ENCODE peak calls at places on chromosomes 2 and 18, in eight cellular contexts. U is mesenchymal stem cell, H is kidney epithelial cell, Y is HCT116, J is mesendoderm, G is ovary, T is colonic mucosa, Q is neuronal stem cell. P is an unnamed sample. For H3K36me3, the result is how much of the 10 kb centered on the place peaks cover.

GRCh38 chr2:136128905-136129304 is 11.0 kb upstream of the CXCR4 start:
- DNase-seq in G (no peak), Y (no peak), Q (no peak), J (peak), T (no peak), U (no peak), H (no peak), P (no peak)

GRCh38 chr2:170465241-170465640 is 249.9 kb upstream of the SP5 start:
- DNase-seq in J (no peak), Q (no peak), U (peak), G (no peak), T (peak), Y (no peak), H (no peak), P (no peak)

GRCh38 chr2:105102963-105103421 is 65.1 kb downstream of the MRPS9 start:
- DNase-seq in Q (peak), U (peak), H (peak), Y (peak), T (no peak), G (no peak), J (peak), P (no peak)

GRCh38 chr2:239230318-239231052 is 170.3 kb downstream of the HDAC4 start:
- DNase-seq in T (no peak), J (no peak), G (no peak), H (no peak), U (no peak), Q (no peak), Y (no peak), P (no peak)

GRCh38 chr18:45957100-45957499 is 10.0 kb downstream of the EPG5 start:
- DNase-seq in G (no peak), T (no peak), Q (no peak), U (no peak), J (no peak), H (no peak), Y (no peak), P (no peak)

GRCh38 chr2:30472326-30472725 is 25.3 kb downstream of the LCLAT1 start:
- DNase-seq in Q (no peak), U (peak), G (no peak), T (no peak), J (no peak), Y (no peak), H (no peak), P (no peak)

GRCh38 chr2:151051584-151052220 is 210.0 kb downstream of the RBM43 start:
- DNase-seq in J (peak), Q (peak), U (peak), Y (peak), T (peak), H (no peak), G (no peak), P (no peak)

GRCh38 chr18:25340762-25341161 is 11.2 kb downstream of the ZNF521 start:
- DNase-seq in Q (no peak), J (no peak), G (no peak), T (no peak), H (no peak), Y (no peak), U (no peak), P (no peak)

GRCh38 chr18:3014501-3015202 is 1.7 kb upstream of the LPIN2 start:
- DNase-seq in Y (no peak), G (no peak), H (no peak), J (no peak), U (peak), Q (no peak), T (no peak), P (no peak)
- H3K4me3 ChIP-seq in Y (peak), G (no peak), H (no peak), J (no peak), U (no peak), Q (no peak), T (no peak), P (peak)

GRCh38 chr18:10336749-10337148 is 117.7 kb upstream of the APCDD1 start:
- DNase-seq in H (no peak), Q (no peak), Y (no peak), J (no peak), T (no peak), G (no peak), U (no peak), P (no peak)

GRCh38 chr18:10330428-10330827 is 124.0 kb upstream of the APCDD1 start:
- DNase-seq in T (no peak), H (no peak), J (peak), G (no peak), U (no peak), Q (no peak), Y (no peak), P (no peak)

GRCh38 chr18:10329116-10329515 is 125.3 kb upstream of the APCDD1 start:
- DNase-seq in J (no peak), G (no peak), U (peak), Q (no peak), H (no peak), T (no peak), Y (no peak), P (no peak)

DNA sequence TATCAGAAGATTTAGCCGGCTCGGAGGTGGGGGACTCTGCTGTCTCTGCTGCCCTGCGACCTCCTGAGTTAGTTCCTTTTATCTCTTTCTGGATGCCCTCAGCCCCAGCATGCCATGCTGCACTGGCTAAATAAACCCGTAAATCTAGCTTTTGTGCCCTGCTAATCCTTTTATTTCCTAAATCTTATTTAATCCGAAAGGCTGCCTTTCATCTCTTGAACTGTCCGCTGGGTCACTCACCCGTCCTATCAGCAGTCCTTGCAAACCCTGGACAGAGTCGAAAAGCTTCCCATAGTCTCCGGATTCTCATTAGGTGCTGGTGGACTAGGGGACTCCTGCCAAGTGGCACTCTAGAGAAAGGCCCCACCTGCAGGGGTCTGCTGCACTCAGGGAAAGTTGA is 122.0 kb upstream of the APCDD1 start:
- DNase-seq in U (no peak), G (no peak), T (no peak), Q (peak), H (no peak), Y (no peak), J (no peak), P (no peak)
- H3K36me3 ChIP-seq in U (under half), G (under half), T (under half), Q (under half), H (under half), Y (under half), J (under half), P (under half)

GRCh38 chr2:12106440-12107080 is 360.1 kb downstream of the LPIN1 start:
- DNase-seq in T (peak), H (peak), J (no peak), Q (no peak), G (no peak), Y (no peak), U (peak), P (no peak)
- H3K4me3 ChIP-seq in T (no peak), H (no peak), J (no peak), Q (no peak), G (no peak), Y (no peak), U (no peak), P (no peak)

GRCh38 chr18:23867011-23867410 is 147.5 kb upstream of the TTC39C start:
- DNase-seq in U (no peak), Q (no peak), G (no peak), J (no peak), H (no peak), T (no peak), Y (no peak), P (no peak)
- H3K36me3 ChIP-seq in U (under half), Q (under half), G (under half), J (under half), H (under half), T (under half), Y (under half), P (under half)

GRCh38 chr2:66578067-66578852 is 143.3 kb downstream of the MEIS1 start:
- DNase-seq in T (no peak), U (no peak), J (peak), G (peak), H (no peak), Y (no peak), Q (no peak), P (no peak)

GRCh38 chr2:66577331-66578041 is 142.6 kb downstream of the MEIS1 start:
- DNase-seq in Q (no peak), T (no peak), U (no peak), J (peak), G (peak), H (no peak), Y (no peak), P (no peak)

GRCh38 chr2:66579494-66579893 is 144.6 kb downstream of the MEIS1 start:
- DNase-seq in T (no peak), U (no peak), H (no peak), G (no peak), J (no peak), Q (no peak), Y (no peak), P (no peak)

GRCh38 chr2:66580343-66580954 is 145.5 kb downstream of the MEIS1 start:
- DNase-seq in Q (no peak), Y (no peak), T (no peak), U (no peak), H (no peak), G (no peak), J (no peak), P (no peak)

GRCh38 chr2:66578853-66579158 is 143.9 kb downstream of the MEIS1 start:
- DNase-seq in U (no peak), Q (no peak), H (no peak), G (no peak), T (no peak), J (no peak), Y (no peak), P (no peak)
- H3K4me3 ChIP-seq in U (peak), Q (no peak), H (no peak), G (peak), T (no peak), J (no peak), Y (no peak), P (no peak)

DNA sequence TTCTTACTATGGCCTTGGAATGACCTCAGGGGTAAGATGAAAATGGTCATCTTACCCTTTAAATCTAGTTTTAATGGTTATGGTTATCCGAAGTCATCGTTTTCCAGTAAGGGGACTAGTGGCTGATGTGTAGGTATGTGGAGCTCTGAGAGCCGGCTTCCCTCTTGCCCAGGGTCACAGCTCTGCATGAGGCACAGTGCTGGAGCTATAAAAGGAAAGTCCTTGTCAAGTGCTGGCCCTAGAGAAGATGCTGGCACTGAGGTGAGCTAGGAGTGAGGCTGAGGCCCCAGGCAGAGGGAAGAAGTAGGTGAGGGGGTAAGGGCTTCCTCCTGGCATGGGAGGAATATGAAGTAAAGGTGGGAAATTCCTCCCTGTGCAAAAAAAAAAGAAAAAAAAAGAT is 35.0 kb downstream of the SMARCAL1 start:
- DNase-seq in J (no peak), T (no peak), H (no peak), G (no peak), Q (no peak), Y (no peak), U (no peak), P (no peak)
- H3K36me3 ChIP-seq in J (under half), T (under half), H (under half), G (under half), Q (under half), Y (under half), U (half or more), P (under half)

GRCh38 chr2:69914235-69915049 is 467 bp upstream of the MXD1 start:
- DNase-seq in T (peak), G (peak), J (peak), U (peak), Q (peak), Y (peak), H (peak), P (peak)

GRCh38 chr2:69915050-69915945 is at the start of gene MXD1:
- DNase-seq in H (no peak), U (peak), Q (no peak), J (no peak), Y (no peak), G (peak), T (peak), P (no peak)

GRCh38 chr2:69917854-69918253 is 2.9 kb downstream of the MXD1 start:
- DNase-seq in Q (no peak), T (no peak), U (peak), Y (peak), H (peak), J (no peak), G (no peak), P (peak)

GRCh38 chr2:69918391-69918790 is 3.5 kb downstream of the MXD1 start:
- DNase-seq in J (no peak), Q (no peak), U (no peak), G (no peak), H (no peak), T (no peak), Y (no peak), P (no peak)

DNA sequence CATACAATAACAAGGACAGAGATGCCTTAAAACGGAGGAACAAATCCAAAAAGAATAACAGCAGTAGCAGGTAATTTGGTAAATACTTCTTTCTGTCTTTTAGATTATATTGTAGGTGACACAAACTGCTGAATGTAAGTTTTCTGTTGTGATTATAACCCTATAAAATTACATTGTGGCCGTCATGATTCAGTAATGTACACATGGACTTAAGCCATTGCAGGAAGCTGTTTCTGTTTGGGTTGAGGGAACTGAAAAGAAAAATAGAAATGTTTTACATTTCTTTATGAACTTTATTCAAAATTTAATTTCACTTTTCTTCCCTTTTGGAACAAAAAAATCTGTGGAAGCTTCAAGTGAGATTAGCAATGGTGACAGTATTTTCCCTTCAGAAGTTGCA is 1.2 kb downstream of the MXD1 start:
- DNase-seq in H (no peak), G (no peak), T (no peak), J (no peak), U (no peak), Y (no peak), Q (no peak), P (no peak)
- H3K4me3 ChIP-seq in H (no peak), G (peak), T (peak), J (no peak), U (peak), Y (peak), Q (peak), P (no peak)

GRCh38 chr2:69097908-69098655 is 85.1 kb downstream of the ANTXR1 start:
- DNase-seq in J (no peak), T (no peak), Y (no peak), G (no peak), H (no peak), U (no peak), Q (no peak), P (no peak)
- H3K36me3 ChIP-seq in J (under half), T (under half), Y (under half), G (under half), H (under half), U (under half), Q (under half), P (under half)

DNA sequence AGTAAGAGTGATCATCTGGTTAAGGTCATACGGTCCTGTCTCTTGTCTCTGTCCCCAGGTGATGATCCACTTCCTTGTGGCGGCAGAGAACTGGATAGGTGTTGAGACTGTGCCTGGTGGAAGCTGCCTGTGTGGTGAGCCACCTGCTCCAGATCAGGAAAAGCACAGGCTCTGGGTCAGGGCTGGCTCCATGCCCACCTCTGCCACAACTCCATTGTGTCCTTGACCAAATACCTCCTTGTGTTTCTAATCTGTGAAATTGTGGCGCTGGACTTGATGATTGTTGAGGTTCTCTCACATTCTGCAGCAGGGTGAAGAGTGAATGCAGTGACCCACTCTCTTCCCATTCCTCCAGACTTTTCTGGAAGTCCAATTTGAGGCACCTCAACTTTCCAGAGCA is 45.7 kb upstream of the EN1 start:
- DNase-seq in Q (no peak), G (no peak), T (no peak), H (no peak), U (no peak), Y (no peak), J (no peak), P (no peak)
- H3K4me3 ChIP-seq in Q (no peak), G (no peak), T (no peak), H (no peak), U (no peak), Y (no peak), J (no peak), P (no peak)